ENCODE peak calls at places on chromosomes 2 and 18, in four cellular contexts. W is body of pancreas, L is heart left ventricle, J is suprapubic skin. X is an unnamed sample. For H3K4me1 and H3K36me3, the result is how much of the 10 kb centered on the place peaks cover.

GRCh38 chr2:178059111-178059510 is 13.5 kb downstream of the PDE11A start:
- DNase-seq in W (no peak), L (no peak), J (no peak), X (no peak)

GRCh38 chr2:143824796-143825195 is 695.1 kb downstream of the ZEB2 start:
- DNase-seq in W (no peak), L (no peak), J (no peak), X (no peak)

GRCh38 chr2:217204358-217204757 is 344.5 kb upstream of the TNP1 start:
- DNase-seq in W (no peak), L (no peak), J (no peak), X (no peak)

GRCh38 chr2:54859997-54860701 is 136.7 kb downstream of the EML6 start:
- DNase-seq in W (no peak), L (no peak), J (no peak), X (no peak)

GRCh38 chr18:23629444-23629946 is 33.2 kb downstream of the ANKRD29 start:
- DNase-seq in W (peak), L (no peak), J (no peak), X (no peak)

GRCh38 chr18:79855147-79855910 is 57.6 kb downstream of the KCNG2 start:
- DNase-seq in W (no peak), L (no peak), J (no peak), X (no peak)

GRCh38 chr18:63444567-63444966 is 22.3 kb upstream of the VPS4B start:
- DNase-seq in W (peak), L (no peak), J (no peak), X (no peak)

GRCh38 chr2:209425082-209426071 is 1.5 kb downstream of the MAP2 start:
- DNase-seq in W (peak), L (no peak), J (no peak), X (peak)

GRCh38 chr2:181054256-181054655 is 73.9 kb downstream of the UBE2E3 start:
- DNase-seq in W (no peak), L (no peak), J (no peak), X (no peak)

GRCh38 chr2:207625014-207625755 is at the start of gene METTL21A:
- DNase-seq in W (peak), L (peak), J (peak), X (peak)

GRCh38 chr18:76993573-76993972 is 139.0 kb downstream of the MBP start:
- DNase-seq in W (no peak), L (no peak), J (no peak), X (no peak)

GRCh38 chr2:134917219-134917957 is 1.2 kb upstream of the CCNT2 start:
- DNase-seq in W (peak), L (peak), J (no peak), X (peak)

GRCh38 chr18:11989174-11989573 is 7.9 kb downstream of the IMPA2 start:
- DNase-seq in W (no peak), L (no peak), J (no peak), X (no peak)

GRCh38 chr2:188522517-188522916 is 230.8 kb downstream of the GULP1 start:
- DNase-seq in W (no peak), L (no peak), J (no peak), X (no peak)

GRCh38 chr2:11558206-11558886 is 24.5 kb downstream of the GREB1 start:
- DNase-seq in W (no peak), L (peak), J (peak), X (no peak)

GRCh38 chr2:230512955-230513748 is 97.2 kb downstream of the SP100 start:
- DNase-seq in W (no peak), L (no peak), J (no peak), X (no peak)

GRCh38 chr18:56112013-56112749 is 524.2 kb upstream of the TCF4 start:
- DNase-seq in W (no peak), L (no peak), J (no peak), X (no peak)

GRCh38 chr2:193608451-193608850 is 1413.7 kb upstream of the TMEFF2 start:
- DNase-seq in W (no peak), L (no peak), J (no peak), X (no peak)

GRCh38 chr2:120291464-120292311 is 39.0 kb downstream of the RALB start:
- DNase-seq in W (no peak), L (peak), J (no peak), X (no peak)

GRCh38 chr2:230414302-230414701 is 1.7 kb upstream of the SP100 start:
- DNase-seq in W (no peak), L (no peak), J (no peak), X (no peak)

GRCh38 chr18:39751161-39751560 is 2185.6 kb upstream of the CELF4 start:
- DNase-seq in W (no peak), L (no peak), J (no peak), X (no peak)

GRCh38 chr18:23138470-23138869 is 3.2 kb downstream of the CABLES1 start:
- DNase-seq in W (peak), L (peak), J (no peak), X (no peak)

GRCh38 chr18:5534845-5535244 is 9.0 kb downstream of the EPB41L3 start:
- DNase-seq in W (no peak), L (no peak), J (no peak), X (no peak)

GRCh38 chr2:233026211-233026813 is 6.2 kb upstream of the NEU2 start:
- DNase-seq in W (no peak), L (no peak), J (no peak), X (no peak)

GRCh38 chr18:36034299-36034895 is 33.0 kb downstream of the RPRD1A start:
- DNase-seq in W (no peak), L (no peak), J (no peak), X (no peak)

GRCh38 chr2:177254433-177255226 is 9.9 kb downstream of the NFE2L2 start:
- DNase-seq in W (peak), L (peak), J (no peak), X (peak)

GRCh38 chr2:218313356-218313755 is 21.1 kb upstream of the TMBIM1 start:
- DNase-seq in W (no peak), L (no peak), J (no peak), X (no peak)
- H3K4me1 ChIP-seq in W (under half), L (under half), J (under half), X (under half)

DNA sequence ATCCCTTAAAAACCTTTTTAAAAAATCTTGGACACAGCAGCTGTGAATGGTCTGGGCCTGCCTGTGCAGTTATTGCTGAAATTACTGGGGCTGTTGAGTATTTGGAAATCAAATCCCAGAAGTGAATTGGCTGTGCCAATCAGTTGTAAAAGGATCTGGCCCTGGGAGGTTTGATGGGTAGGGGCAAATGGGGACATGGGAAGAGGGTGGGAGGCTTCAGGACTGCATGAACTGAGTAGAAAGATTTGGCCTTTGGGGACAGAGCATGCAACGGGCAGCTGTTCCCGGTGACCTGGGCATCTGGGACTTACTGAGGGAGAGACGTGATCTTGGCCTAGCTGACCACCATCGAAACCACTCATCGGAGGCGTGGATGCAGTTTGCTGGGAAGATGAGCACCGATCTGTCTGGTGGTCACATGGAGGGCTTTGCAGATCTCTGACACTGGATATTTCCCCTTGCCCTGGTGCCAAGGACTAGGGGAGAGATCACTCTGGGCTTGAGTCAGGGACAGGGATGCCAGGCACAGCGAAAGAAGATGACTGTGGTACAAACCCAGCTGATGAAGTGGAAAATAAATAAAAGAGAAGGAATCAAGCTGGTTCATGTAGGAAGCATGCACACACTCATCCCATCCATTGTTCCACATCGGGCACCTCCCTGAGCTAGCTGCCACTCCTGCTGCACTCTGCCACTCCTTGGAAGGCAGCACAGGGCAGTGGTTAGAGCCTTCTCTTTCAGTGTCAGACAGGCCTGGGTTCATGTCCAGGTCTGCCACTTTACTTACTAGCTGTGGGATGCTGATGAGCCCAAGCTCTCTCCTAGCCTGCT is 58.4 kb downstream of the SEMA4F start:
- DNase-seq in W (no peak), L (no peak), J (no peak), X (no peak)
- H3K36me3 ChIP-seq in W (under half), L (under half), J (under half), X (under half)

DNA sequence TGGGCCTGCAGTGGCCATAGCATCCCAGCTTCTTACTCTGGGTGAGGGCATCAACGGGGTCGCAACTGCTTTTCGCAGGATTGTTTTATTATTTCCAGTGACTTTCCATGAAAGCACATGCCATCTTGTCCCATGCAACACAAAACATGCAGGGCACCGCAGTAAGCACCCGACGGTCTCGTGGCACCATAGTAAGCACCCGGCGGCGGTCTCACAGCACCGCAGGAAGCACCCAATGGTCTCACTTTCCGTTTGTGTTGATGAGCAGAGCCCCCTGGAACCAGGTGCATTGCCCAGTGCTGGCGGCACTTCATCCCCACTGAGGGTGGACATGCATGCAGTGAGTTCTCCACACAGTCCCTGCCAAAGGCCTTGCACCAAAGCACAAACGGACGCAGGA is 271.9 kb downstream of the MYT1L start:
- DNase-seq in W (no peak), L (no peak), J (no peak), X (no peak)
- H3K4me1 ChIP-seq in W (under half), L (under half), J (under half), X (under half)

DNA sequence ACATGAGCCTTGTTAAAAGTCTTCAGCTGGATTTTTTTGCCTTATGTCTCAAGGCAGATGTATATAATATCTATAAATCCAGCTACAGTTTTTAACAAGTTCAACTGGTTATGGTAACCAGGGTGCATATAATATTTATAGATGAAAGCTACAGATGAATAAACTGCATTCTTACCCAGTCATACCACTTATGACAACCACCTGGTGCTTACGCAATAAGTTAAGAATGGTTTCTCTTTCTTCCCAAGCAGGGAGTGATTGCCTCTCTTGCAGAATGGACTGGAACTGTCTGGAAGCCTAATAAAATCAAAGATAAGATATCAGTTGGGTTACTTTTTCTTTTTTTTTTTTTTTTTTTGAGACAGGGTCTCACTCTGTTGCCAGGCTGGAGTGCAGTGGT is 19.6 kb downstream of the DHX57 start:
- DNase-seq in W (no peak), L (no peak), J (no peak), X (no peak)
- H3K36me3 ChIP-seq in W (under half), L (half or more), J (half or more), X (under half)

DNA sequence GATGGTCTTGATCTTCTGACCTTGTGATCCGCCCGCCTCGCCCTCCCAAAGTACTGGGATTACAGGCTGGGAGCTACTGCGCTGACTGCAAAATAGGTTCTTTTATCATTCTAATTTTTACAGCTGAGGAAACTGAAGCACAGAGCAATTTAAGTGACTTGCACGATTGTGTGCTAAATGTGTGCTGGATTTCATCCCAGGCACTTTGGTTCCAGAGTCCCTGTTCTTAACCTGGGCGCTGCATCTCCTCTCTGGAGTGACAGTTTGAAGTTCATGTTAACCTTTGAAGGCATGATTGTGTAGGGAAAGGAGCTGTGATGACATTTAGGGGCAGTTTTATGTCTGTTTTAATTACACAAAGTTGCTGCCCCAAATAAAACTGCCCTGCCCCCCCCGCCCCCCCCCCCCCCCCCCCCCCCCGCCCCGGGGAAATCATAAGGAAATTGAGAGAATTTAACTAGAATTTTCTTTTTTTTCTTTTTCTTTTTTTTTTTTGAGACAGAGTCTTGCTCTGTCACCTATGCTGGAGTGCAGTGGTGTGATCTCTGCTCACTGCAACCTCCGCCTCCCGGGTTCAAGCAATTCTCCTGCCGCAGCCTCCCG is 5.6 kb downstream of the ACSL3 start:
- DNase-seq in W (no peak), L (peak), J (no peak), X (peak)
- H3K4me1 ChIP-seq in W (half or more), L (half or more), J (under half), X (under half)

GRCh38 chr2:222939979-222940378 is 79.1 kb downstream of the ACSL3 start:
- DNase-seq in W (no peak), L (no peak), J (no peak), X (no peak)
- H3K36me3 ChIP-seq in W (under half), L (half or more), J (under half), X (under half)

DNA sequence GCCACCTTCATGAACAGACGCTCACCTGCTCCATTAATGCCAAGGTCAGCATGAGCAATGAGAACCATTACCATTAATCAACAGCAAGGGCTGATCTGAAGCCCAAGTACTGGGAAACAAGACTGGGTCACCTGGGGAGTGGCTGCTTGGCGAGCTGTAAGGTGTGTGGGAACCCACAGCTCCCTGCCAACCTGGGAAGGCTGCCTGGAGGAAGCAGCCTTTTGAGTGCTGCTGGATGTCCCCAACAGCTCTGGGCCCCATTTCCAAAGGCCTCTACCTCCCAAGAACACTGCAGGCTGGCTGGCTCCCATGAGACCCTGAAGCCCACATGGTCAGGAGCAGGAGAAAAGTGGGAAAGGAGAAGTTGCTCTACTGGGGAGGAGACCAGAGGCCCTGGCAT is 62.1 kb downstream of the CYP26B1 start:
- DNase-seq in W (no peak), L (no peak), J (no peak), X (no peak)
- H3K4me1 ChIP-seq in W (under half), L (under half), J (under half), X (under half)